ENCODE peak calls at places on chromosome 11, in six cellular contexts. Z is transverse colon, Y is GM12865, I is AG09309, S is HCT116, W is heart left ventricle. C is an unnamed sample.

GRCh38 chr11:49533204-49533603 is 324.8 kb upstream of the FOLH1 start:
- DNase-seq in S (no peak), Y (no peak), W (no peak), Z (no peak), I (no peak), C (no peak)

GRCh38 chr11:95296165-95296564 is 65.2 kb upstream of the SESN3 start:
- DNase-seq in I (no peak), Y (no peak), W (no peak), Z (peak), S (no peak), C (no peak)

GRCh38 chr11:69459848-69460539 is 21.5 kb upstream of the LINC01488 start:
- DNase-seq in S (no peak), I (no peak), W (no peak), Z (no peak), Y (no peak), C (no peak)

GRCh38 chr11:130077671-130078468 is 8.2 kb downstream of the APLP2 start:
- DNase-seq in W (no peak), I (no peak), Z (no peak), Y (no peak), S (no peak), C (no peak)

GRCh38 chr11:18768472-18768901 is 23.1 kb downstream of the PTPN5 start:
- DNase-seq in S (no peak), I (no peak), Y (peak), W (no peak), Z (no peak), C (peak)

GRCh38 chr11:23314162-23314561 is 453.9 kb upstream of the CCDC179 start:
- DNase-seq in S (no peak), Z (no peak), W (no peak), Y (no peak), I (no peak), C (no peak)

GRCh38 chr11:78419327-78419726 is 1.7 kb upstream of the GAB2 start:
- DNase-seq in I (peak), Y (no peak), S (no peak), Z (peak), W (peak), C (no peak)

GRCh38 chr11:1327064-1327460 is 17.6 kb upstream of the TOLLIP start:
- DNase-seq in I (no peak), S (no peak), Y (no peak), W (no peak), Z (no peak), C (no peak)

GRCh38 chr11:120581317-120581716 is 69.8 kb downstream of the GRIK4 start:
- DNase-seq in I (no peak), Z (no peak), Y (no peak), S (no peak), W (no peak), C (no peak)

GRCh38 chr11:36391062-36391461 is 95.0 kb downstream of the PRR5L start:
- DNase-seq in S (no peak), I (no peak), Y (no peak), Z (no peak), W (no peak), C (peak)

GRCh38 chr11:123475478-123475877 is 45.4 kb downstream of the GRAMD1B start:
- DNase-seq in Z (no peak), S (no peak), Y (no peak), W (no peak), I (no peak), C (no peak)

GRCh38 chr11:36177837-36178236 is 111.4 kb downstream of the COMMD9 start:
- DNase-seq in W (no peak), Z (no peak), Y (no peak), I (no peak), S (no peak), C (no peak)

GRCh38 chr11:108933630-108934029 is 268.8 kb downstream of the DDX10 start:
- DNase-seq in W (no peak), Z (no peak), Y (no peak), I (no peak), S (no peak), C (no peak)

GRCh38 chr11:15468471-15468870 is 353.7 kb downstream of the INSC start:
- DNase-seq in I (no peak), Y (no peak), Z (no peak), S (no peak), W (no peak), C (no peak)

GRCh38 chr11:69880041-69880802 is 61.0 kb upstream of the FGF3 start:
- DNase-seq in S (no peak), Z (no peak), W (no peak), I (no peak), Y (no peak), C (no peak)

GRCh38 chr11:69361048-69361447 is 67.1 kb downstream of the MYEOV start:
- DNase-seq in Z (peak), I (no peak), W (no peak), Y (no peak), S (no peak), C (no peak)

GRCh38 chr11:113542420-113542819 is 67.2 kb upstream of the DRD2 start:
- DNase-seq in W (no peak), Z (no peak), Y (no peak), S (no peak), I (no peak), C (no peak)

GRCh38 chr11:27700351-27701261 is at the start of gene BDNF:
- DNase-seq in Z (peak), Y (peak), I (no peak), W (no peak), S (no peak), C (no peak)

GRCh38 chr11:88327061-88327460 is 10.5 kb downstream of the CTSC start:
- DNase-seq in Y (no peak), W (no peak), I (no peak), Z (no peak), S (no peak), C (no peak)

DNA sequence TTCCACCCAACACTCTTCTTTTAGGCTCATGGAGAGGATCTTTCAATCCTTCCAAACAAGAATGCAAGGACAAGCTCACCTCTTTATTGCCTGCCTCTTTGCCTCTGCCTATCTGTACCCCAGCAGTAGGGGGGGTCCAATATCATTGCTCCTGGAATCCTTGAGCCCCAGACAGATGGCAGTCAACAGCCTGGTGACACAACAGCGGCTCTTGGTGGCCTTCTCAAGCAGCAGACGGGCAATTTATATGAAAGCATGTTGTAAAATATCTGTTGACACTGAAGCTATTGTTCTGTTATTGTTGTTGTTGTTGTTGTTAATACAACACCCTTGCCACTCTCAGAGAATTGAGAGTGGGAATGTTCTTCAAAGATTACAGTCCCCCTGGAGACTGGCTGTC is 480.0 kb upstream of the CADM1 start:
- DNase-seq in Z (no peak), W (no peak), I (no peak), Y (peak), S (no peak), C (no peak)
- TF ChIP-seq CTCF in Z (no peak), W (no peak), I (no peak), Y (peak), S (no peak), C (no peak)

GRCh38 chr11:281486-282161 is 3.4 kb downstream of the NLRP6 start:
- DNase-seq in S (no peak), Z (no peak), W (no peak), Y (no peak), I (no peak), C (peak)

GRCh38 chr11:280762-281485 is 2.7 kb downstream of the NLRP6 start:
- DNase-seq in Y (no peak), S (no peak), W (no peak), I (no peak), Z (no peak), C (peak)

GRCh38 chr11:279040-279965 is 1.1 kb downstream of the NLRP6 start:
- DNase-seq in S (no peak), W (peak), I (no peak), Z (no peak), Y (no peak), C (no peak)

GRCh38 chr11:278001-278951 is at the start of gene NLRP6:
- DNase-seq in Z (no peak), Y (no peak), S (no peak), I (no peak), W (no peak), C (no peak)

GRCh38 chr11:279966-280761 is 2.0 kb downstream of the NLRP6 start:
- DNase-seq in I (no peak), Y (no peak), W (peak), S (no peak), Z (peak), C (peak)
- TF ChIP-seq CTCF in I (no peak), Y (no peak), W (no peak), S (no peak), Z (no peak), C (no peak)

GRCh38 chr11:65424200-65425104 is 1.9 kb downstream of the NEAT1 start:
- DNase-seq in Y (peak), I (peak), S (no peak), W (no peak), Z (peak), C (peak)

GRCh38 chr11:65423516-65424199 is 1.1 kb downstream of the NEAT1 start:
- DNase-seq in S (no peak), Y (peak), I (peak), Z (peak), W (no peak), C (peak)

GRCh38 chr11:65426839-65427690 is 4.5 kb downstream of the NEAT1 start:
- DNase-seq in Z (peak), W (no peak), I (peak), S (peak), Y (peak), C (peak)

GRCh38 chr11:65425971-65426838 is 3.6 kb downstream of the NEAT1 start:
- DNase-seq in I (peak), S (peak), Y (peak), Z (peak), W (no peak), C (peak)

GRCh38 chr11:65425105-65425970 is 2.7 kb downstream of the NEAT1 start:
- DNase-seq in Z (peak), W (no peak), S (peak), I (peak), Y (peak), C (peak)
- TF ChIP-seq CTCF in Z (peak), W (no peak), S (no peak), I (peak), Y (no peak), C (no peak)

DNA sequence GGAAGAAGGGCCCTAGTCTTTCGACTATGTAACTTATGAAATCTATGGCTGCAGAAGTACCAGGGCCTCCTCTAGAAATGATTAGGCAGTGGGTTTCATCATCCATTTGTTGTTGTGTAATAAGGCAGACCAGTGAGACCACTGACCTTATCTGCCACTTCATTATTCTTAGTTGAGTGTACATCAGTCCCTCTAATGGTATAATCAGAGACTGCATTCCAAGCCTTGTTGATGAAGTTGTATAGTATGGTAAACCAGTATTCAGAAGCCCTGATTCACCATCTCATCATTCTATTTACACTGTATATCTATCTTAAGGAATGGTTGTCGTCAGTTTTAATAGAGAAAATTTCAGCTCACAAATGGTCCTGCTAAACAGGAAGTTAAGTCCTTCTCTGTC is 32.2 kb upstream of the GRIA4 start:
- DNase-seq in S (no peak), Y (no peak), Z (no peak), W (no peak), I (no peak), C (no peak)
- TF ChIP-seq CTCF in S (peak), Y (no peak), Z (no peak), W (no peak), I (no peak), C (no peak)

GRCh38 chr11:32713496-32713895 is 81.0 kb downstream of the CCDC73 start:
- DNase-seq in Z (no peak), W (no peak), Y (no peak), S (peak), I (no peak), C (peak)
- TF ChIP-seq CTCF in Z (no peak), W (no peak), Y (peak), S (peak), I (peak), C (peak)

GRCh38 chr11:46827995-46828394 is 18.1 kb downstream of the CKAP5 start:
- DNase-seq in Z (no peak), Y (no peak), S (no peak), I (no peak), W (no peak), C (no peak)

GRCh38 chr11:46826310-46827044 is 19.6 kb downstream of the CKAP5 start:
- DNase-seq in S (peak), Y (peak), I (no peak), Z (peak), W (peak), C (peak)
- TF ChIP-seq CTCF in S (no peak), Y (no peak), I (no peak), Z (no peak), W (no peak), C (no peak)

GRCh38 chr11:63749624-63750023 is 19.0 kb downstream of the ZFTA start:
- DNase-seq in Z (no peak), W (no peak), I (no peak), Y (no peak), S (no peak), C (no peak)

GRCh38 chr11:63747006-63747405 is 21.6 kb downstream of the ZFTA start:
- DNase-seq in Y (no peak), I (no peak), S (no peak), W (no peak), Z (no peak), C (no peak)

DNA sequence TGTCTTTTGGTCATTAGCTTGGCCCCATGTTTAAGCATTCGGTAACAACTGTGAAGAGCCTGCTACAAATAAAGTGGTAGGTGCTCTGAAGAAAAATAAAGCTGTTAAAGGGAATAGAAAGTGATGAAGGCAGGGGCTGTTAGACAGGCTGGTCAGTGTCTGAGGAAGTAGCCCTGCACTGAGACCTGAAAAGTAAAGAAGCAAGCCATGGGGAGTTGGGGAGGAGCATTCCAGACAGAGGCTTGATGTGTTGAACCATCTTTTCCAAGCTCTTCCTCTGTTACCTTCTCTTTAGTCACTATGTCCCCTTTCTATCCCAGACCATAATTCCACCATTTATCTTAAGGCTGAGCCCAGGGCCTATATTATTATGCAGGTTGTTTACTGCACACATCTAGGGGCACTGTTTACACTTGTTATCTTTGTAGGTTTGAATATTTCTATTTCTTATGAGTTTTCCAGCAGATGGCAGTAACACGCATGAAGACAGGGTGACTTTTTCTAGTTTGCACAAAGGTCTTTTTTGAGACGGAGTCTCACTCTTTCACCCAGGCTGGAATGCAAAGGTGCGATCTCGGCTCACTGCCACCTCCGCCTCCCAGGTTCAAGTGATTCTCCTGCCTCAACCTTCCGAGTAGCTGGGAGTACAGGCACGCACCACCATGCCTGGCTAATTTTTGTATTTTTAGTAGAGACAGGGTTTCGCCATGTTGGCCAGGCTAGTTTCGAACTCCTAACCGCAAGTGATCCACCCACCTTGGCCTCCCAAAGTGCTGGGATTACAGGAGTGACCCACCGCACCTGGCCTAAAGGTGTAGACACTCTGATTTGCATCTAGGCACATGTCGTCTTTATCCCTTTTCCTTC is 23.0 kb downstream of the ZFTA start:
- DNase-seq in W (no peak), I (no peak), S (no peak), Y (no peak), Z (no peak), C (no peak)
- TF ChIP-seq CTCF in W (no peak), I (no peak), S (no peak), Y (no peak), Z (no peak), C (no peak)

GRCh38 chr11:13772223-13773046 is 104.0 kb downstream of the FAR1 start:
- DNase-seq in I (peak), S (peak), Y (peak), W (peak), Z (no peak), C (peak)

GRCh38 chr11:13775471-13775870 is 107.0 kb downstream of the FAR1 start:
- DNase-seq in Y (no peak), I (no peak), S (no peak), W (no peak), Z (peak), C (no peak)

GRCh38 chr11:13778345-13778744 is 109.9 kb downstream of the FAR1 start:
- DNase-seq in S (no peak), W (no peak), Y (no peak), Z (no peak), I (no peak), C (no peak)

GRCh38 chr11:13777341-13777985 is 109.0 kb downstream of the FAR1 start:
- DNase-seq in I (no peak), W (no peak), S (no peak), Z (no peak), Y (no peak), C (no peak)

DNA sequence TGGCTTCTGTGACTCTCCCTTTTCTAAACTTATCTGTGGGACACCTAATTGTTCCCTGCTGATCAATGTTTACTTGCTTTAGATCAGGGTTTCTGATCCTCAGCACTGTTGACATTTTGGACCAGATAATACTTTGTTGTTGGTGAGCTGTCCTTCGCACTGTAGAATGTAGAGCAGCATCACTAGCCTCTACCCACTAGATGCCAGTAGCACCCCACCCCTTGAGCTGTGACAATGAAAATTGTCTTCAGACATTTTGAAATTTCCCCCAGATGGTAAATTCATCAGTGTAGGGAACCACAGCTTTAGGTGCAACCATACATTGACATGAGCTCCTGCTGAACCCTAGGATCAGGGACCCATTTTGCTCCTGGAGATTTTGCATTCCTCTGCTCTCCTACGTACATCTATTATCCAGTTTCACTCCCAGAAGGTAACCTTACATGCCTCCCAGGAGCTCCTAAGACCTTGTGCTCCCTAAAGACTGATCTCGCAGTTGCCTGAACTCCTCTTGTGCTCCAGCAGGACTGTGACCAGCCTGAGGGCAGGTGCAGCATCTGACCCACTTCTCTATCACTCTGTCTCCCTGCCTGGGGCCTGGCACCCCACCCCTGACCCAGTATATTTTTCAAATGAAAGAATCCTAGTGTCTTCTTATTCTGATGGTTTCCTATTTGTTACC is 107.8 kb downstream of the FAR1 start:
- DNase-seq in S (peak), Z (no peak), I (no peak), W (no peak), Y (peak), C (peak)
- TF ChIP-seq CTCF in S (peak), Z (no peak), I (peak), W (no peak), Y (peak), C (no peak)

DNA sequence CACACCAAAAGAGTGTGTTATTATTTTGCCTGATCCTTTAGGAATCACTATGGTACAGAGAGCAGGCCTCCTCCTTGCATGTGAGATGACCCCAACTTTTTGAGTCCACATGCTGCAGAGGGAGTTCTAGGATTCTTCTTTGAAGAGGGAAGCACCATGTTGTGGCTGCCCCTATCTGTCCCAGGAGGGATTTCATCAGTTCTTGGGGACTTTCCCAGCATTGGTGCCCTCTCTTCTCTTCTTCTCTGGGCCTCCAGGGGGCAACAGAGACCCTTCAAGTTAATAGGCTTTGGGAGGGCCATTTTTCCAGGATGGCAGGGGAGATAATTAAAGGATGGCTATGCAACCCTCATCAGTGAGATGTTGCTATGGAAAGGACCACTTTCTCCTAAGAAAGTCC is 3.6 kb downstream of the MMP1 start:
- DNase-seq in Z (no peak), I (no peak), Y (peak), S (peak), W (no peak), C (peak)
- TF ChIP-seq CTCF in Z (no peak), I (peak), Y (peak), S (peak), W (no peak), C (peak)

C was measured in activated CD8-positive, alpha-beta T cell treated with anti-CD3 and anti-CD28 coated beads for 36 hours.